ENCODE peak calls at places on chromosomes 6 and 20, in five cellular contexts. X is HepG2, T is RWPE1, U is NCI-H1092, N is H9. B is an unnamed sample.

GRCh38 chr6:156061958-156062661 is 606.5 kb upstream of the NOX3 start:
- DNase-seq in U (no peak), N (no peak), T (no peak), X (no peak), B (no peak)

GRCh38 chr6:137214931-137215330 is 4.3 kb downstream of the IFNGR1 start:
- DNase-seq in X (no peak), N (no peak), T (no peak), U (no peak), B (no peak)

GRCh38 chr20:42308980-42309524 is 690.9 kb upstream of the CHD6 start:
- DNase-seq in N (no peak), U (peak), T (no peak), X (no peak), B (no peak)

GRCh38 chr20:55375920-55376319 is 629.4 kb downstream of the CBLN4 start:
- DNase-seq in U (no peak), T (no peak), N (peak), X (no peak), B (no peak)

GRCh38 chr20:14553774-14554524 is 216.5 kb upstream of the FLRT3 start:
- DNase-seq in U (no peak), N (no peak), X (no peak), T (no peak), B (no peak)

GRCh38 chr6:28263946-28264345 is 3.0 kb upstream of the ZSCAN26 start:
- DNase-seq in N (no peak), T (no peak), U (no peak), X (no peak), B (no peak)

GRCh38 chr6:45851001-45851400 is 164.7 kb downstream of the CLIC5 start:
- DNase-seq in U (no peak), X (no peak), T (no peak), N (no peak), B (no peak)

GRCh38 chr20:5073154-5074049 is 46.4 kb downstream of the PCNA start:
- DNase-seq in N (peak), U (no peak), T (peak), X (peak), B (peak)

GRCh38 chr6:107819217-107819616 is 4.9 kb downstream of the SCML4 start:
- DNase-seq in T (no peak), N (no peak), X (no peak), U (no peak), B (no peak)

GRCh38 chr6:3334579-3334978 is 75.8 kb downstream of the PSMG4 start:
- DNase-seq in T (no peak), N (no peak), U (no peak), X (no peak), B (no peak)

GRCh38 chr6:118372413-118372812 is 175.7 kb upstream of the PLN start:
- DNase-seq in X (no peak), T (no peak), N (no peak), U (peak), B (no peak)

GRCh38 chr6:50187212-50188055 is 137.7 kb upstream of the DEFB112 start:
- DNase-seq in T (no peak), N (no peak), U (no peak), X (no peak), B (no peak)

GRCh38 chr6:151263035-151263434 is 23.3 kb downstream of the AKAP12 start:
- DNase-seq in X (no peak), T (no peak), N (no peak), U (no peak), B (no peak)

GRCh38 chr6:43887906-43888683 is 118.1 kb downstream of the VEGFA start:
- DNase-seq in U (no peak), X (no peak), N (no peak), T (no peak), B (no peak)

GRCh38 chr20:4869290-4870193 is 131.8 kb downstream of the SLC23A2 start:
- DNase-seq in X (no peak), T (peak), N (no peak), U (no peak), B (no peak)

GRCh38 chr6:41723178-41723935 is 12.1 kb downstream of the TFEB start:
- DNase-seq in N (peak), U (no peak), T (peak), X (peak), B (peak)